ENCODE peak calls at places on chromosomes 13 and 19, in six cellular contexts. F is neuronal stem cell, G is brain microvascular endothelial cell, W is MM.1S, B is colonic mucosa, L is BJ. C is an unnamed sample.

GRCh38 chr13:51895906-51896888 is 34.4 kb downstream of the CCDC70 start:
- DNase-seq in F (peak; percentile 26), G (peak; percentile 54), W (peak; percentile 34), B (peak; percentile 60), L (peak; percentile 1), C (peak; percentile 13)

GRCh38 chr13:66914155-66914554 is 316.0 kb downstream of the PCDH9 start:
- DNase-seq in F (no peak), G (no peak), W (no peak), B (no peak), L (no peak), C (no peak)

GRCh38 chr13:43026262-43026661 is 2.9 kb downstream of the DNAJC15 start:
- DNase-seq in F (no peak), G (no peak), W (no peak), B (no peak), L (no peak), C (no peak)

GRCh38 chr13:113664751-113665581 is 2.1 kb upstream of the GRK1 start:
- DNase-seq in F (no peak), G (no peak), W (no peak), B (no peak), L (no peak), C (no peak)

GRCh38 chr13:110092869-110093268 is 214.1 kb downstream of the COL4A1 start:
- DNase-seq in F (no peak), G (peak; percentile 28), W (no peak), B (no peak), L (no peak), C (no peak)

GRCh38 chr19:15265849-15266248 is 33.6 kb upstream of the EPHX3 start:
- DNase-seq in F (no peak), G (peak; percentile 86), W (no peak), B (peak; percentile 66), L (peak; percentile 65), C (peak; percentile 96)

GRCh38 chr13:112735791-112736190 is 46.0 kb downstream of the ATP11A start:
- DNase-seq in F (no peak), G (no peak), W (no peak), B (no peak), L (no peak), C (no peak)

GRCh38 chr13:19767966-19768365 is 14.8 kb downstream of the PSPC1 start:
- DNase-seq in F (no peak), G (no peak), W (no peak), B (no peak), L (no peak), C (no peak)

GRCh38 chr19:42850981-42851717 is 28.4 kb downstream of the PSG1 start:
- DNase-seq in F (no peak), G (peak; percentile 95), W (no peak), B (no peak), L (peak; percentile 99), C (peak; percentile 85)

GRCh38 chr13:113923376-113924063 is 50.4 kb downstream of the C13orf46 start:
- DNase-seq in F (no peak), G (no peak), W (no peak), B (no peak), L (no peak), C (no peak)

GRCh38 chr19:33143897-33144405 is 12.0 kb downstream of the WDR88 start:
- DNase-seq in F (peak; percentile 63), G (peak; percentile 40), W (peak; percentile 51), B (peak; percentile 66), L (no peak), C (no peak)

GRCh38 chr13:71702253-71702652 is 164.8 kb downstream of the DACH1 start:
- DNase-seq in F (no peak), G (no peak), W (no peak), B (no peak), L (no peak), C (no peak)

GRCh38 chr13:102325321-102325720 is 76.5 kb downstream of the FGF14 start:
- DNase-seq in F (no peak), G (no peak), W (no peak), B (no peak), L (no peak), C (no peak)

GRCh38 chr13:105338773-105339172 is 1196.7 kb downstream of the EFNB2 start:
- DNase-seq in F (no peak), G (no peak), W (no peak), B (no peak), L (no peak), C (no peak)

GRCh38 chr13:52455677-52456041 is 381 bp downstream of the CKAP2 start:
- DNase-seq in F (peak; percentile 76), G (peak; percentile 37), W (peak; percentile 42), B (peak; percentile 77), L (peak; percentile 8), C (no peak)

GRCh38 chr19:27748551-27749152 is 1464.3 kb downstream of the UQCRFS1 start:
- DNase-seq in F (no peak), G (no peak), W (no peak), B (no peak), L (no peak), C (no peak)

GRCh38 chr13:29594310-29594709 is 1.2 kb downstream of the SLC7A1 start:
- DNase-seq in F (peak; percentile 24), G (peak; percentile 84), W (peak; percentile 12), B (peak; percentile 63), L (peak; percentile 35), C (peak; percentile 67)

GRCh38 chr13:113057084-113057483 is 48.5 kb upstream of the F7 start:
- DNase-seq in F (no peak), G (no peak), W (no peak), B (no peak), L (no peak), C (no peak)

GRCh38 chr13:33116321-33117010 is 100.2 kb downstream of the KL start:
- DNase-seq in F (no peak), G (no peak), W (no peak), B (no peak), L (no peak), C (no peak)

GRCh38 chr13:39451860-39452301 is 151.1 kb downstream of the LHFPL6 start:
- DNase-seq in F (no peak), G (peak; percentile 7), W (no peak), B (no peak), L (no peak), C (peak; percentile 31)

GRCh38 chr19:5967994-5968430 is 9.9 kb downstream of the RANBP3 start:
- DNase-seq in F (peak; percentile 67), G (peak; percentile 72), W (peak; percentile 79), B (peak; percentile 90), L (no peak), C (peak; percentile 57)

GRCh38 chr19:3655402-3656072 is 28.9 kb upstream of the CACTIN start:
- DNase-seq in F (no peak), G (peak; percentile 89), W (no peak), B (peak; percentile 42), L (peak; percentile 82), C (peak; percentile 86)

GRCh38 chr13:103898481-103898880 is 832.3 kb upstream of the SLC10A2 start:
- DNase-seq in F (no peak), G (no peak), W (no peak), B (no peak), L (no peak), C (no peak)

GRCh38 chr13:98019186-98019585 is 65.7 kb downstream of the IPO5 start:
- DNase-seq in F (no peak), G (no peak), W (no peak), B (no peak), L (no peak), C (no peak)

GRCh38 chr13:98014766-98015165 is 61.3 kb downstream of the IPO5 start:
- DNase-seq in F (no peak), G (peak; percentile 49), W (no peak), B (no peak), L (peak; percentile 60), C (peak; percentile 46)

GRCh38 chr13:98020271-98020670 is 66.8 kb downstream of the IPO5 start:
- DNase-seq in F (no peak), G (no peak), W (no peak), B (no peak), L (no peak), C (no peak)

GRCh38 chr13:98022210-98022609 is 68.7 kb downstream of the IPO5 start:
- DNase-seq in F (no peak), G (peak; percentile 88), W (no peak), B (no peak), L (peak; percentile 51), C (peak; percentile 49)

DNA sequence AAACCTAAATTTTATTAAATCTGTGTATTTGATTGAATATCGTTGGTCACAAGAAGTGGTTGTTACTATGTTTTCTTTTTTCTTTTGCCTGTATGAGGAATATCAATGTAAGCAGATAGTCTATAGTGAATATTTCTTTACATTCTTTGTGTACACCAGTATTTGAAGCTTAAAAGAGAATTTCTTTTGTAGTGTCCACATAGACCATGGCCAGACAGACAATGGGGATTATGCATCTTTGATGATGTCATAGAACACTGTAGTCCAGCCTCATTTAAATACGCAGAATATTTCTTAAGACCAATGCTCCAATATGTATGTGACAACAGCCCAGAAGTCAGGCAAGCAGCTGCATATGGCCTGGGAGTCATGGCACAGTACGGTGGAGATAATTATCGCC is 64.8 kb downstream of the IPO5 start:
- DNase-seq in F (no peak), G (no peak), W (no peak), B (no peak), L (no peak), C (no peak)
- H3K4me3 ChIP-seq in F (no peak overlapping the region), G (no peak overlapping the region), W (no peak overlapping the region), B (no peak overlapping the region), L (no peak overlapping the region), C (no peak overlapping the region)

GRCh38 chr13:36829753-36830152 is 10.7 kb downstream of the RFXAP start:
- DNase-seq in F (no peak), G (no peak), W (no peak), B (no peak), L (no peak), C (no peak)
- H3K4me3 ChIP-seq in F (no peak overlapping the region), G (no peak overlapping the region), W (no peak overlapping the region), B (no peak overlapping the region), L (no peak overlapping the region), C (no peak overlapping the region)

DNA sequence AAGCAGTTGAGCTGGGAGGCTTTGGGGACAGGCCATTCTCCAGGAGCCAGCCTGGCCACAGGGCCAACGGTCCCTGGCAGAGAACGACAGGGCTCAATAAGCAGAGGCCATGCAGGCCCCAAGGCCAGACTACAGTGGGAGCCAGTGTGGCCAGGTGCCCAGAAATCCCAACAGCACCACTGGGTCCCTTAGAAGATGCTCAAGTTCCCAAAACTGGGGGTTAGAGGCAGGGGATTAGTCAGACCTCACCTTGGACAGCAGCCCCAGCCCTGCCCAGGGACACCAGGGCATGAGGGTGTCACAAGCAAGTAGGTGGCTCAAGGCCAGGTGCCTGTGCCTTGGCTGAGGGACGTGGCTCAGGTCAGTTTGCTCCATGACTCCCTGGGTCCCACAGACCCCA is 12.8 kb downstream of the SCGB2B2 start:
- DNase-seq in F (no peak), G (no peak), W (no peak), B (no peak), L (no peak), C (no peak)
- H3K4me3 ChIP-seq in F (peak overlapping the region; percentile 45), G (no peak overlapping the region), W (no peak overlapping the region), B (no peak overlapping the region), L (no peak overlapping the region), C (no peak overlapping the region)

DNA sequence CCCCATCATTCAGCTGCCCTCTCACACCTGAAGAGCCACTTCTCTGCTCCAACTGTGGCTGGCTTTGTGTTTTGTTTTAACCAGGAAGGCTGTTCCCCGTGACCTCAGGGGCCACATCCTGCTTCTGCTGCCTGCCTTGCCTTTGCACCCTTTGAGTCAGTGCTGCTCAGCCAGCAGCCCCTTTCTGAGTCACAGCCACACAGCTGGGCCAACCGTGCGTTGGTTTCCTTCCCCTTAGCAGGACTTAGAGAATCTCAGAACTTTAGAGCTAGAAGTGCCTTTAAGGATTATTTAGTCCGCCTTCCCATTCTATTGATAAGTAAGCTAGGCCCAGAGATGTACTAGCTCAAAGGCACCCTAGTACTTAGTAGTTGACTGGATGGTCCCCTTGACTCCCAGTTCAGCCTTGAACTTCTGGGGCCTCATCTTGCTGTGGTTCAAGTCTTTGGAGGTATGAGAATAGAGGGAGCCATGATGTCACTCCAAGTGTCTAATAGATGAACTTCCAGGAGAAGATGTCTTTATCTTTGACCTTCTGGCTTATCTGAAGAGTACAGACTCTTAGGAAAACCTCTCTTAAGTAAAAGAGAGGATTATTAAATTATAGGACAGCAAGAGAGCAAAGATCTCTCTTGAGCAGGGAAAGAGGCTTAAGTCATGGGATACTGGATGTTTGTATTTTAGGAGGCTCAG is 8.0 kb downstream of the RGCC start:
- DNase-seq in F (no peak), G (peak; percentile 85), W (peak; percentile 10), B (peak; percentile 33), L (peak; percentile 31), C (peak; percentile 57)
- H3K4me3 ChIP-seq in F (no peak overlapping the region), G (no peak overlapping the region), W (no peak overlapping the region), B (no peak overlapping the region), L (no peak overlapping the region), C (no peak overlapping the region)

C was measured in skeletal muscle cell.